ENCODE peak calls at places on chromosomes 7 and 10, in seven cellular contexts. One of them, this sample, is unnamed.

GRCh38 chr10:61612451-61612850 is 50.3 kb upstream of the CABCOCO1 start:
- DNase-seq in pons: no peak
- DNase-seq in HS-5: no peak
- DNase-seq in HepG2: no peak
- DNase-seq in HuH-7: no peak
- DNase-seq in HT1080: no peak
- DNase-seq in stomach: no peak
- DNase-seq in this sample: no peak

GRCh38 chr10:122374859-122375721 is 582 bp downstream of the PLEKHA1 start:
- DNase-seq in HS-5: peak
- DNase-seq in HT1080: peak
- DNase-seq in stomach: peak
- DNase-seq in HepG2: peak
- DNase-seq in pons: peak
- DNase-seq in HuH-7: peak
- DNase-seq in this sample: peak

GRCh38 chr7:117134885-117135552 is 181.7 kb downstream of the ST7 start:
- DNase-seq in pons: no peak
- DNase-seq in HuH-7: no peak
- DNase-seq in HT1080: no peak
- DNase-seq in HepG2: no peak
- DNase-seq in stomach: no peak
- DNase-seq in HS-5: no peak
- DNase-seq in this sample: no peak

GRCh38 chr10:131245475-131246059 is 66.0 kb downstream of the TCERG1L start:
- DNase-seq in HS-5: no peak
- DNase-seq in HepG2: no peak
- DNase-seq in stomach: no peak
- DNase-seq in HuH-7: no peak
- DNase-seq in pons: no peak
- DNase-seq in HT1080: no peak
- DNase-seq in this sample: no peak

GRCh38 chr7:106068538-106068961 is 43.6 kb downstream of the SYPL1 start:
- DNase-seq in HS-5: no peak
- DNase-seq in pons: no peak
- DNase-seq in HuH-7: no peak
- DNase-seq in HT1080: no peak
- DNase-seq in HepG2: no peak
- DNase-seq in stomach: no peak
- DNase-seq in this sample: no peak

GRCh38 chr10:15624405-15625191 is 95.1 kb downstream of the ITGA8 start:
- DNase-seq in HS-5: no peak
- DNase-seq in stomach: no peak
- DNase-seq in pons: no peak
- DNase-seq in HepG2: no peak
- DNase-seq in HuH-7: no peak
- DNase-seq in HT1080: no peak
- DNase-seq in this sample: no peak

GRCh38 chr10:63246361-63246760 is 113.2 kb downstream of the NRBF2 start:
- DNase-seq in HuH-7: no peak
- DNase-seq in HepG2: no peak
- DNase-seq in stomach: no peak
- DNase-seq in HS-5: no peak
- DNase-seq in HT1080: no peak
- DNase-seq in pons: no peak
- DNase-seq in this sample: no peak

GRCh38 chr7:1351881-1352625 is 107.2 kb downstream of the MICALL2 start:
- DNase-seq in HT1080: no peak
- DNase-seq in HS-5: no peak
- DNase-seq in stomach: no peak
- DNase-seq in HepG2: no peak
- DNase-seq in HuH-7: no peak
- DNase-seq in pons: no peak
- DNase-seq in this sample: no peak

GRCh38 chr10:101310528-101311439 is 43.2 kb upstream of the BTRC start:
- DNase-seq in pons: no peak
- DNase-seq in stomach: peak
- DNase-seq in HuH-7: no peak
- DNase-seq in HepG2: no peak
- DNase-seq in HT1080: no peak
- DNase-seq in HS-5: no peak
- DNase-seq in this sample: no peak

GRCh38 chr7:120337308-120337907 is 64.4 kb downstream of the KCND2 start:
- DNase-seq in HepG2: peak
- DNase-seq in HuH-7: peak
- DNase-seq in pons: no peak
- DNase-seq in stomach: no peak
- DNase-seq in HS-5: no peak
- DNase-seq in HT1080: peak
- DNase-seq in this sample: peak

GRCh38 chr7:2009541-2010001 is 223.2 kb downstream of the MAD1L1 start:
- DNase-seq in stomach: no peak
- DNase-seq in HepG2: no peak
- DNase-seq in HT1080: no peak
- DNase-seq in pons: peak
- DNase-seq in HS-5: no peak
- DNase-seq in HuH-7: no peak
- DNase-seq in this sample: no peak

GRCh38 chr7:145599376-145599775 is 517.2 kb upstream of the CNTNAP2 start:
- DNase-seq in HepG2: no peak
- DNase-seq in HS-5: no peak
- DNase-seq in HT1080: no peak
- DNase-seq in HuH-7: no peak
- DNase-seq in pons: no peak
- DNase-seq in stomach: no peak
- DNase-seq in this sample: no peak

GRCh38 chr10:49502358-49502757 is 36.6 kb downstream of the ERCC6 start:
- DNase-seq in HS-5: no peak
- DNase-seq in HepG2: no peak
- DNase-seq in HuH-7: no peak
- DNase-seq in stomach: no peak
- DNase-seq in pons: no peak
- DNase-seq in HT1080: no peak
- DNase-seq in this sample: no peak

GRCh38 chr7:151429555-151430331 is 10.2 kb downstream of the CRYGN start:
- DNase-seq in pons: no peak
- DNase-seq in HepG2: no peak
- DNase-seq in HuH-7: no peak
- DNase-seq in stomach: peak
- DNase-seq in HT1080: no peak
- DNase-seq in HS-5: no peak
- DNase-seq in this sample: no peak

GRCh38 chr10:80519936-80520650 is 17.6 kb upstream of the SH2D4B start:
- DNase-seq in HS-5: no peak
- DNase-seq in pons: no peak
- DNase-seq in stomach: no peak
- DNase-seq in HT1080: no peak
- DNase-seq in HepG2: no peak
- DNase-seq in HuH-7: no peak
- DNase-seq in this sample: no peak

This sample was measured in RWPE1.